ENCODE peak calls at places on chromosomes 7 and 10, in ten cellular contexts. One of them, this sample, is unnamed.

GRCh38 chr10:96387151-96387550 is 28.3 kb upstream of the OPALIN start:
- DNase-seq in neuronal stem cell: no peak
- DNase-seq in PC-3: no peak
- DNase-seq in central memory CD4-positive, alpha-beta T cell: no peak
- DNase-seq in stomach: no peak
- DNase-seq in MM.1S: no peak
- DNase-seq in uterus: no peak
- DNase-seq in nephron progenitor cell: no peak
- DNase-seq in SW480: no peak
- DNase-seq in left ventricle myocardium inferior: no peak
- DNase-seq in this sample: no peak

GRCh38 chr10:89295597-89295996 is 6.2 kb upstream of the IFIT2 start:
- DNase-seq in neuronal stem cell: no peak
- DNase-seq in PC-3: no peak
- DNase-seq in central memory CD4-positive, alpha-beta T cell: no peak
- DNase-seq in stomach: no peak
- DNase-seq in MM.1S: peak; percentile 50
- DNase-seq in uterus: no peak
- DNase-seq in nephron progenitor cell: no peak
- DNase-seq in SW480: no peak
- DNase-seq in left ventricle myocardium inferior: no peak
- DNase-seq in this sample: no peak

GRCh38 chr10:119316002-119316358 is 108.6 kb downstream of the GRK5 start:
- DNase-seq in neuronal stem cell: no peak
- DNase-seq in PC-3: no peak
- DNase-seq in central memory CD4-positive, alpha-beta T cell: no peak
- DNase-seq in stomach: no peak
- DNase-seq in MM.1S: no peak
- DNase-seq in uterus: no peak
- DNase-seq in nephron progenitor cell: no peak
- DNase-seq in SW480: no peak
- DNase-seq in left ventricle myocardium inferior: no peak
- DNase-seq in this sample: no peak

GRCh38 chr7:122217125-122217524 is 73.1 kb upstream of the AASS start:
- DNase-seq in neuronal stem cell: no peak
- DNase-seq in PC-3: peak; percentile 81
- DNase-seq in central memory CD4-positive, alpha-beta T cell: no peak
- DNase-seq in stomach: no peak
- DNase-seq in MM.1S: no peak
- DNase-seq in uterus: no peak
- DNase-seq in nephron progenitor cell: no peak
- DNase-seq in SW480: no peak
- DNase-seq in left ventricle myocardium inferior: no peak
- DNase-seq in this sample: no peak

GRCh38 chr7:42164946-42165345 is 72.1 kb downstream of the GLI3 start:
- DNase-seq in neuronal stem cell: no peak
- DNase-seq in PC-3: no peak
- DNase-seq in central memory CD4-positive, alpha-beta T cell: no peak
- DNase-seq in stomach: no peak
- DNase-seq in MM.1S: no peak
- DNase-seq in uterus: no peak
- DNase-seq in nephron progenitor cell: no peak
- DNase-seq in SW480: no peak
- DNase-seq in left ventricle myocardium inferior: no peak
- DNase-seq in this sample: no peak

GRCh38 chr7:30923009-30923773 is 11.5 kb downstream of the AQP1 start:
- DNase-seq in neuronal stem cell: no peak
- DNase-seq in PC-3: no peak
- DNase-seq in central memory CD4-positive, alpha-beta T cell: no peak
- DNase-seq in stomach: peak; percentile 20
- DNase-seq in MM.1S: no peak
- DNase-seq in uterus: no peak
- DNase-seq in nephron progenitor cell: peak; percentile 1
- DNase-seq in SW480: no peak
- DNase-seq in left ventricle myocardium inferior: peak; percentile 7
- DNase-seq in this sample: no peak

GRCh38 chr7:92115821-92116220 is 18.5 kb downstream of the CYP51A1 start:
- DNase-seq in neuronal stem cell: no peak
- DNase-seq in PC-3: no peak
- DNase-seq in central memory CD4-positive, alpha-beta T cell: no peak
- DNase-seq in stomach: no peak
- DNase-seq in MM.1S: no peak
- DNase-seq in uterus: no peak
- DNase-seq in nephron progenitor cell: no peak
- DNase-seq in SW480: no peak
- DNase-seq in left ventricle myocardium inferior: no peak
- DNase-seq in this sample: no peak

GRCh38 chr7:29113384-29114102 is 32.8 kb downstream of the CPVL start:
- DNase-seq in neuronal stem cell: no peak
- DNase-seq in PC-3: peak; percentile 89
- DNase-seq in central memory CD4-positive, alpha-beta T cell: no peak
- DNase-seq in stomach: no peak
- DNase-seq in MM.1S: peak; percentile 82
- DNase-seq in uterus: no peak
- DNase-seq in nephron progenitor cell: no peak
- DNase-seq in SW480: peak; percentile 69
- DNase-seq in left ventricle myocardium inferior: no peak
- DNase-seq in this sample: no peak

GRCh38 chr7:28037220-28038010 is 143.2 kb downstream of the JAZF1 start:
- DNase-seq in neuronal stem cell: no peak
- DNase-seq in PC-3: peak; percentile 96
- DNase-seq in central memory CD4-positive, alpha-beta T cell: no peak
- DNase-seq in stomach: no peak
- DNase-seq in MM.1S: no peak
- DNase-seq in uterus: no peak
- DNase-seq in nephron progenitor cell: no peak
- DNase-seq in SW480: peak; percentile 96
- DNase-seq in left ventricle myocardium inferior: no peak
- DNase-seq in this sample: no peak

GRCh38 chr10:115829501-115830215 is 443.3 kb downstream of the GFRA1 start:
- DNase-seq in neuronal stem cell: no peak
- DNase-seq in PC-3: no peak
- DNase-seq in central memory CD4-positive, alpha-beta T cell: no peak
- DNase-seq in stomach: no peak
- DNase-seq in MM.1S: no peak
- DNase-seq in uterus: no peak
- DNase-seq in nephron progenitor cell: no peak
- DNase-seq in SW480: no peak
- DNase-seq in left ventricle myocardium inferior: no peak
- DNase-seq in this sample: no peak

GRCh38 chr10:122258136-122259074 is 12.7 kb upstream of the BTBD16 start:
- DNase-seq in neuronal stem cell: no peak
- DNase-seq in PC-3: no peak
- DNase-seq in central memory CD4-positive, alpha-beta T cell: no peak
- DNase-seq in stomach: no peak
- DNase-seq in MM.1S: peak; percentile 43
- DNase-seq in uterus: no peak
- DNase-seq in nephron progenitor cell: no peak
- DNase-seq in SW480: no peak
- DNase-seq in left ventricle myocardium inferior: no peak
- DNase-seq in this sample: no peak

GRCh38 chr10:58102897-58103296 is 164.8 kb downstream of the IPMK start:
- DNase-seq in neuronal stem cell: no peak
- DNase-seq in PC-3: no peak
- DNase-seq in central memory CD4-positive, alpha-beta T cell: no peak
- DNase-seq in stomach: no peak
- DNase-seq in MM.1S: no peak
- DNase-seq in uterus: no peak
- DNase-seq in nephron progenitor cell: no peak
- DNase-seq in SW480: no peak
- DNase-seq in left ventricle myocardium inferior: no peak
- DNase-seq in this sample: no peak

GRCh38 chr10:43137701-43137970 is 609 bp upstream of the CSGALNACT2 start:
- DNase-seq in neuronal stem cell: peak; percentile 36
- DNase-seq in PC-3: peak; percentile 47
- DNase-seq in central memory CD4-positive, alpha-beta T cell: no peak
- DNase-seq in stomach: no peak
- DNase-seq in MM.1S: peak; percentile 31
- DNase-seq in uterus: peak; percentile 70
- DNase-seq in nephron progenitor cell: peak; percentile 73
- DNase-seq in SW480: peak; percentile 54
- DNase-seq in left ventricle myocardium inferior: peak; percentile 52
- DNase-seq in this sample: no peak